ENCODE peak calls at places on chromosomes 5 and 9, in seven cellular contexts. F is AG09319, T is RWPE1, U is tibial nerve, R is heart left ventricle, O is right lobe of liver, A is progenitor cell of endocrine pancreas. X is an unnamed sample.
A peak's percentile ranks its signal among the peaks of the same experiment; 100 is the strongest.

GRCh38 chr9:38195737-38196161 is 126.7 kb upstream of the SHB start:
- DNase-seq in F (no peak), T (no peak), U (no peak), R (no peak), O (no peak), A (no peak), X (no peak)

GRCh38 chr5:57386958-57387357 is 95.7 kb downstream of the ACTBL2 start:
- DNase-seq in F (no peak), T (no peak), U (no peak), R (no peak), O (no peak), A (no peak), X (no peak)

GRCh38 chr9:87950765-87951488 is 23.4 kb downstream of the CDK20 start:
- DNase-seq in F (no peak), T (peak; percentile 35), U (no peak), R (no peak), O (no peak), A (no peak), X (no peak)

GRCh38 chr9:129677456-129677855 is 12.0 kb downstream of the PRRX2 start:
- DNase-seq in F (no peak), T (no peak), U (no peak), R (no peak), O (no peak), A (no peak), X (no peak)

GRCh38 chr5:2039180-2039531 is 156.4 kb upstream of the IRX4 start:
- DNase-seq in F (no peak), T (peak; percentile 29), U (no peak), R (no peak), O (no peak), A (no peak), X (no peak)

GRCh38 chr9:81724242-81724889 is 35.0 kb upstream of the TLE1 start:
- DNase-seq in F (no peak), T (no peak), U (no peak), R (no peak), O (no peak), A (no peak), X (peak; percentile 25)

GRCh38 chr9:134621558-134622110 is 20.0 kb upstream of the COL5A1 start:
- DNase-seq in F (no peak), T (no peak), U (peak; percentile 1), R (no peak), O (peak; percentile 40), A (no peak), X (no peak)

GRCh38 chr9:105329729-105330082 is 85.3 kb downstream of the SLC44A1 start:
- DNase-seq in F (no peak), T (no peak), U (no peak), R (no peak), O (no peak), A (no peak), X (no peak)

GRCh38 chr5:63613430-63613829 is 348.8 kb downstream of the HTR1A start:
- DNase-seq in F (no peak), T (peak; percentile 12), U (no peak), R (no peak), O (no peak), A (no peak), X (no peak)

GRCh38 chr5:62780888-62781287 is 202.3 kb downstream of the LRRC70 start:
- DNase-seq in F (no peak), T (no peak), U (no peak), R (no peak), O (no peak), A (no peak), X (no peak)

GRCh38 chr5:36744678-36745659 is 131.6 kb upstream of the NIPBL start:
- DNase-seq in F (peak; percentile 15), T (peak; percentile 96), U (peak; percentile 15), R (peak; percentile 51), O (peak; percentile 61), A (peak; percentile 88), X (peak; percentile 29)

GRCh38 chr5:122137702-122138101 is 8.4 kb downstream of the ZNF474 start:
- DNase-seq in F (no peak), T (no peak), U (no peak), R (no peak), O (no peak), A (no peak), X (no peak)

GRCh38 chr5:16480144-16480543 is 14.5 kb upstream of the ZNF622 start:
- DNase-seq in F (no peak), T (no peak), U (no peak), R (no peak), O (no peak), A (no peak), X (no peak)

GRCh38 chr5:15587941-15588340 is 88.0 kb downstream of the FBXL7 start:
- DNase-seq in F (peak; percentile 72), T (no peak), U (no peak), R (no peak), O (no peak), A (no peak), X (no peak)

GRCh38 chr9:106930477-106930876 is 67.5 kb downstream of the ZNF462 start:
- DNase-seq in F (no peak), T (no peak), U (no peak), R (no peak), O (no peak), A (no peak), X (no peak)

DNA sequence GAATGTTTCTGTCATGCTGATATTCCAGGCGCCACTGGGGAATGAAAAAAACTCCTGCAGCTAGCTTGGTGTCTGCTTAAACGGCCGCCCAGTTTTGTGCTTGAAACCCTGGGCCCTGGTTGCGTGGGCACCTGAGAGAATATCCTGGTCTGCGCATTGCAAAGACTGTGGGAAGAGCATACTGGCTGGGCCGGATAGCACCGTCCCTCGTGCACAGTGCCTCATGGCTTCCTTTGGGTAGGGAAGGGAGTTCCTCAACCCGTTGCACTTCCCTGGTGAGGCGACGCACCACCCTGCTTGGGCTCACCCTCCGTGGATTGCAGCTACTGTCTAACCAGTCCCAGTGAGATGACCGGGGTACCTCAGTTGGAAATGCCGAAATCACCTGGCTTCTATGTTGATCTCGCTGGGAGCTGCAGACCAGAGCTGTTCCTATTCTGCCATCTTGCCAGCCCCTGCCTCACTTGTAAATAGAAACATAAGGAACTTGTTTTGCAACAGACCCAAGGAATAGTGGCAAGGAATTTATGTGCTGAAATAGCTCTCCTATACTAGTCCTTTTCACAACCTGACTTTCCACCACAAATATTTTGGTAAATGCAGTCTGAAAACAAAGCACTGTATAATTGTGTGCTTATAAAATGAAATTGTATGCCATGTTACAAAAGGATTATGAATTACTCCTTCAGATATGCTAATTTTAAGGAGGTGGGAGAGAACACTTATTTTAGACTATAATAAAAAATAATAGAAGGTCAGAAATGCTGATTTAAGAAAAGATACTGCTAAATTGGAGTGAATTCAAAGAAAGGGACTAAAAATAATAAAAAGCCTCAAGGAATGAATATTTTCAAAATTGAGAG is 90.3 kb downstream of the ADAMTSL1 start:
- DNase-seq in F (no peak), T (no peak), U (no peak), R (no peak), O (no peak), A (no peak), X (no peak)
- TF ChIP-seq CTCF in F (no peak), T (no peak), U (no peak), R (no peak), O (no peak), A (no peak), X (no peak)

GRCh38 chr5:154546719-154547118 is 68.7 kb upstream of the HAND1 start:
- DNase-seq in F (no peak), T (no peak), U (no peak), R (no peak), O (no peak), A (no peak), X (no peak)
- TF ChIP-seq CTCF in F (no peak), T (no peak), U (no peak), R (no peak), O (no peak), A (no peak), X (no peak)

DNA sequence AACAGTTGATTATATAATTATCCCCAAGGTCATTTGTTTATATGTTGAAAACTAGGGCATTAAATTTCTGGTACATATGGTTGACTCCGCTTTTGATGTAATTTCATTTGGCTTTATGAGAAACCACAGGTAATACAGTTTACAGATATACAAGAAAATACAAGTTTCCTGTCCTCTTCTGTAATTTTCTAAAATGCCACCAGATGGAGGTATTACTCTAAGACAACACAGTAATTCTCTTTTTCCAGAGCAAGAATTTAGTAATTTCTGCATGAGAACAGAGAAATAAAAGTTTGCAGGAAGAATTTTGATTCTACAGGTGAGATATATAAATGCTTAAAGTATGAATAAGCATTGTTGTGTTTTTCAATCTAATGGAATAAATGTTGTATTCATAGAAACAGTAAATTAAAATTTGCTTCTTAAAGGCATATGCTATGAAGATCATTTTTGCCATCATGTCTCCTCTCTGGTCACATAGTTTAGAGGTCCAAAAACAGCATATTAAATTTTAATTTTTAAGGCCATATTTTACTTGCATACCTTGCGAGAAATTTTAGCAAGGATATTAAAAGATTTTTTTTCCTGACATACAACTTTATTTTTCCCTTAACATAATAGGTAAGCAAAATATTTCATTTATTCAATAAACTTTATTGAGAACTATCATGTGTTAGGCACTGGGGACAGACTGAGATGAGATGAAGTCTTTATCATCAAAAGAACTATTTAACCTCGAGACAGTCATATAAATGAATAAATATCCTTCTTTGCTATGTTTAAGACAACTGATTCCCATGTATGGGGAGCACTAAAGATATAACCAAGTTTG is 22.7 kb downstream of the CHD1 start:
- DNase-seq in F (peak; percentile 14), T (peak; percentile 27), U (no peak), R (no peak), O (no peak), A (no peak), X (no peak)
- TF ChIP-seq CTCF in F (peak; percentile 58), T (peak; percentile 85), U (peak; percentile 65), R (peak; percentile 85), O (peak; percentile 83), A (peak; percentile 81), X (peak; percentile 72)

GRCh38 chr5:123549256-123549904 is 37.4 kb downstream of the CSNK1G3 start:
- DNase-seq in F (no peak), T (no peak), U (no peak), R (no peak), O (no peak), A (no peak), X (no peak)

GRCh38 chr5:123557907-123558306 is 45.9 kb downstream of the CSNK1G3 start:
- DNase-seq in F (no peak), T (no peak), U (no peak), R (no peak), O (no peak), A (no peak), X (no peak)

GRCh38 chr5:123559434-123559775 is 47.4 kb downstream of the CSNK1G3 start:
- DNase-seq in F (no peak), T (no peak), U (no peak), R (no peak), O (no peak), A (no peak), X (no peak)

GRCh38 chr5:123558762-123559433 is 46.9 kb downstream of the CSNK1G3 start:
- DNase-seq in F (no peak), T (no peak), U (no peak), R (no peak), O (no peak), A (no peak), X (no peak)

GRCh38 chr5:123554601-123555000 is 42.6 kb downstream of the CSNK1G3 start:
- DNase-seq in F (no peak), T (no peak), U (no peak), R (no peak), O (no peak), A (no peak), X (no peak)
- TF ChIP-seq CTCF in F (no peak), T (no peak), U (no peak), R (no peak), O (no peak), A (no peak), X (no peak)